ENCODE peak calls at places on chromosomes 7 and 10, in seven cellular contexts. One of them, this sample, is unnamed.

GRCh38 chr7:93515144-93515543 is 59.4 kb downstream of the CALCR start:
- DNase-seq in cardiac fibroblast: peak
- DNase-seq in naive B cell: no peak
- DNase-seq in M059J: peak
- DNase-seq in stimulated activated naive CD8-positive, alpha-beta T cell treated with anti-CD3 and anti-CD28 coated beads, Interleukin-15, Interleukin-2, amounts not matched to agents 100 U/mL and 50 U/mL, for 24 hours: no peak
- DNase-seq in left lobe of liver: no peak
- DNase-seq in GM12864: no peak
- DNase-seq in this sample: no peak

GRCh38 chr10:7480742-7481381 is 70.0 kb upstream of the SFMBT2 start:
- DNase-seq in cardiac fibroblast: no peak
- DNase-seq in naive B cell: peak
- DNase-seq in M059J: no peak
- DNase-seq in stimulated activated naive CD8-positive, alpha-beta T cell treated with anti-CD3 and anti-CD28 coated beads, Interleukin-15, Interleukin-2, amounts not matched to agents 100 U/mL and 50 U/mL, for 24 hours: no peak
- DNase-seq in left lobe of liver: no peak
- DNase-seq in GM12864: no peak
- DNase-seq in this sample: no peak

GRCh38 chr7:42734568-42734967 is 177.3 kb downstream of the C7orf25 start:
- DNase-seq in cardiac fibroblast: peak
- DNase-seq in naive B cell: no peak
- DNase-seq in M059J: peak
- DNase-seq in stimulated activated naive CD8-positive, alpha-beta T cell treated with anti-CD3 and anti-CD28 coated beads, Interleukin-15, Interleukin-2, amounts not matched to agents 100 U/mL and 50 U/mL, for 24 hours: no peak
- DNase-seq in left lobe of liver: no peak
- DNase-seq in GM12864: no peak
- DNase-seq in this sample: no peak

GRCh38 chr7:3732395-3732794 is 431.3 kb downstream of the SDK1 start:
- DNase-seq in cardiac fibroblast: no peak
- DNase-seq in naive B cell: no peak
- DNase-seq in M059J: no peak
- DNase-seq in stimulated activated naive CD8-positive, alpha-beta T cell treated with anti-CD3 and anti-CD28 coated beads, Interleukin-15, Interleukin-2, amounts not matched to agents 100 U/mL and 50 U/mL, for 24 hours: no peak
- DNase-seq in left lobe of liver: no peak
- DNase-seq in GM12864: no peak
- DNase-seq in this sample: no peak

GRCh38 chr7:140212100-140212881 is 35.5 kb upstream of the KDM7A start:
- DNase-seq in cardiac fibroblast: peak
- DNase-seq in naive B cell: no peak
- DNase-seq in M059J: no peak
- DNase-seq in stimulated activated naive CD8-positive, alpha-beta T cell treated with anti-CD3 and anti-CD28 coated beads, Interleukin-15, Interleukin-2, amounts not matched to agents 100 U/mL and 50 U/mL, for 24 hours: no peak
- DNase-seq in left lobe of liver: no peak
- DNase-seq in GM12864: peak
- DNase-seq in this sample: no peak

GRCh38 chr10:119131512-119132240 is 27.8 kb downstream of the DENND10 start:
- DNase-seq in cardiac fibroblast: peak
- DNase-seq in naive B cell: peak
- DNase-seq in M059J: peak
- DNase-seq in stimulated activated naive CD8-positive, alpha-beta T cell treated with anti-CD3 and anti-CD28 coated beads, Interleukin-15, Interleukin-2, amounts not matched to agents 100 U/mL and 50 U/mL, for 24 hours: peak
- DNase-seq in left lobe of liver: no peak
- DNase-seq in GM12864: peak
- DNase-seq in this sample: peak

GRCh38 chr7:28785002-28785995 is 172.8 kb downstream of the TRIL start:
- DNase-seq in cardiac fibroblast: no peak
- DNase-seq in naive B cell: no peak
- DNase-seq in M059J: no peak
- DNase-seq in stimulated activated naive CD8-positive, alpha-beta T cell treated with anti-CD3 and anti-CD28 coated beads, Interleukin-15, Interleukin-2, amounts not matched to agents 100 U/mL and 50 U/mL, for 24 hours: no peak
- DNase-seq in left lobe of liver: no peak
- DNase-seq in GM12864: no peak
- DNase-seq in this sample: no peak

GRCh38 chr10:45379891-45380540 is 6.0 kb downstream of the ALOX5 start:
- DNase-seq in cardiac fibroblast: no peak
- DNase-seq in naive B cell: no peak
- DNase-seq in M059J: no peak
- DNase-seq in stimulated activated naive CD8-positive, alpha-beta T cell treated with anti-CD3 and anti-CD28 coated beads, Interleukin-15, Interleukin-2, amounts not matched to agents 100 U/mL and 50 U/mL, for 24 hours: no peak
- DNase-seq in left lobe of liver: peak
- DNase-seq in GM12864: no peak
- DNase-seq in this sample: no peak

GRCh38 chr10:114825513-114826253 is 4.1 kb downstream of the FHIP2A start:
- DNase-seq in cardiac fibroblast: peak
- DNase-seq in naive B cell: no peak
- DNase-seq in M059J: peak
- DNase-seq in stimulated activated naive CD8-positive, alpha-beta T cell treated with anti-CD3 and anti-CD28 coated beads, Interleukin-15, Interleukin-2, amounts not matched to agents 100 U/mL and 50 U/mL, for 24 hours: no peak
- DNase-seq in left lobe of liver: no peak
- DNase-seq in GM12864: peak
- DNase-seq in this sample: no peak

GRCh38 chr7:83562289-83562688 is 86.7 kb downstream of the SEMA3E start:
- DNase-seq in cardiac fibroblast: no peak
- DNase-seq in naive B cell: no peak
- DNase-seq in M059J: no peak
- DNase-seq in stimulated activated naive CD8-positive, alpha-beta T cell treated with anti-CD3 and anti-CD28 coated beads, Interleukin-15, Interleukin-2, amounts not matched to agents 100 U/mL and 50 U/mL, for 24 hours: no peak
- DNase-seq in left lobe of liver: no peak
- DNase-seq in GM12864: no peak
- DNase-seq in this sample: no peak

GRCh38 chr10:88831709-88832108 is 19.9 kb downstream of the ANKRD22 start:
- DNase-seq in cardiac fibroblast: no peak
- DNase-seq in naive B cell: no peak
- DNase-seq in M059J: no peak
- DNase-seq in stimulated activated naive CD8-positive, alpha-beta T cell treated with anti-CD3 and anti-CD28 coated beads, Interleukin-15, Interleukin-2, amounts not matched to agents 100 U/mL and 50 U/mL, for 24 hours: peak
- DNase-seq in left lobe of liver: no peak
- DNase-seq in GM12864: no peak
- DNase-seq in this sample: no peak

GRCh38 chr7:112515989-112516388 is 35.2 kb downstream of the LSMEM1 start:
- DNase-seq in cardiac fibroblast: no peak
- DNase-seq in naive B cell: no peak
- DNase-seq in M059J: no peak
- DNase-seq in stimulated activated naive CD8-positive, alpha-beta T cell treated with anti-CD3 and anti-CD28 coated beads, Interleukin-15, Interleukin-2, amounts not matched to agents 100 U/mL and 50 U/mL, for 24 hours: no peak
- DNase-seq in left lobe of liver: no peak
- DNase-seq in GM12864: no peak
- DNase-seq in this sample: no peak

GRCh38 chr10:70890917-70891431 is 2.6 kb upstream of the PCBD1 start:
- DNase-seq in cardiac fibroblast: no peak
- DNase-seq in naive B cell: no peak
- DNase-seq in M059J: no peak
- DNase-seq in stimulated activated naive CD8-positive, alpha-beta T cell treated with anti-CD3 and anti-CD28 coated beads, Interleukin-15, Interleukin-2, amounts not matched to agents 100 U/mL and 50 U/mL, for 24 hours: no peak
- DNase-seq in left lobe of liver: peak
- DNase-seq in GM12864: no peak
- DNase-seq in this sample: no peak

GRCh38 chr7:125033506-125033905 is 103.9 kb upstream of the POT1 start:
- DNase-seq in cardiac fibroblast: no peak
- DNase-seq in naive B cell: no peak
- DNase-seq in M059J: no peak
- DNase-seq in stimulated activated naive CD8-positive, alpha-beta T cell treated with anti-CD3 and anti-CD28 coated beads, Interleukin-15, Interleukin-2, amounts not matched to agents 100 U/mL and 50 U/mL, for 24 hours: no peak
- DNase-seq in left lobe of liver: no peak
- DNase-seq in GM12864: no peak
- DNase-seq in this sample: no peak

GRCh38 chr7:65731562-65732035 is 141.3 kb upstream of the VKORC1L1 start:
- DNase-seq in cardiac fibroblast: no peak
- DNase-seq in naive B cell: no peak
- DNase-seq in M059J: no peak
- DNase-seq in stimulated activated naive CD8-positive, alpha-beta T cell treated with anti-CD3 and anti-CD28 coated beads, Interleukin-15, Interleukin-2, amounts not matched to agents 100 U/mL and 50 U/mL, for 24 hours: peak
- DNase-seq in left lobe of liver: no peak
- DNase-seq in GM12864: no peak
- DNase-seq in this sample: peak

GRCh38 chr7:152313217-152313616 is 122.6 kb downstream of the KMT2C start:
- DNase-seq in cardiac fibroblast: no peak
- DNase-seq in naive B cell: no peak
- DNase-seq in M059J: no peak
- DNase-seq in stimulated activated naive CD8-positive, alpha-beta T cell treated with anti-CD3 and anti-CD28 coated beads, Interleukin-15, Interleukin-2, amounts not matched to agents 100 U/mL and 50 U/mL, for 24 hours: no peak
- DNase-seq in left lobe of liver: no peak
- DNase-seq in GM12864: no peak
- DNase-seq in this sample: peak

GRCh38 chr10:44153901-44154670 is 230.8 kb downstream of the CXCL12 start:
- DNase-seq in cardiac fibroblast: no peak
- DNase-seq in naive B cell: no peak
- DNase-seq in M059J: peak
- DNase-seq in stimulated activated naive CD8-positive, alpha-beta T cell treated with anti-CD3 and anti-CD28 coated beads, Interleukin-15, Interleukin-2, amounts not matched to agents 100 U/mL and 50 U/mL, for 24 hours: no peak
- DNase-seq in left lobe of liver: no peak
- DNase-seq in GM12864: no peak
- DNase-seq in this sample: no peak

GRCh38 chr10:34955391-34955790 is 134.8 kb downstream of the CUL2 start:
- DNase-seq in cardiac fibroblast: no peak
- DNase-seq in naive B cell: no peak
- DNase-seq in M059J: peak
- DNase-seq in stimulated activated naive CD8-positive, alpha-beta T cell treated with anti-CD3 and anti-CD28 coated beads, Interleukin-15, Interleukin-2, amounts not matched to agents 100 U/mL and 50 U/mL, for 24 hours: no peak
- DNase-seq in left lobe of liver: no peak
- DNase-seq in GM12864: no peak
- DNase-seq in this sample: no peak

GRCh38 chr7:66344166-66344565 is 139.0 kb downstream of the TPST1 start:
- DNase-seq in cardiac fibroblast: peak
- DNase-seq in naive B cell: no peak
- DNase-seq in M059J: peak
- DNase-seq in stimulated activated naive CD8-positive, alpha-beta T cell treated with anti-CD3 and anti-CD28 coated beads, Interleukin-15, Interleukin-2, amounts not matched to agents 100 U/mL and 50 U/mL, for 24 hours: no peak
- DNase-seq in left lobe of liver: no peak
- DNase-seq in GM12864: no peak
- DNase-seq in this sample: no peak

GRCh38 chr10:94216201-94216600 is 146.5 kb downstream of the NOC3L start:
- DNase-seq in cardiac fibroblast: no peak
- DNase-seq in naive B cell: no peak
- DNase-seq in M059J: no peak
- DNase-seq in stimulated activated naive CD8-positive, alpha-beta T cell treated with anti-CD3 and anti-CD28 coated beads, Interleukin-15, Interleukin-2, amounts not matched to agents 100 U/mL and 50 U/mL, for 24 hours: no peak
- DNase-seq in left lobe of liver: no peak
- DNase-seq in GM12864: no peak
- DNase-seq in this sample: no peak

GRCh38 chr10:98879486-98879885 is 356.2 kb downstream of the HPSE2 start:
- DNase-seq in cardiac fibroblast: no peak
- DNase-seq in naive B cell: no peak
- DNase-seq in M059J: no peak
- DNase-seq in stimulated activated naive CD8-positive, alpha-beta T cell treated with anti-CD3 and anti-CD28 coated beads, Interleukin-15, Interleukin-2, amounts not matched to agents 100 U/mL and 50 U/mL, for 24 hours: no peak
- DNase-seq in left lobe of liver: no peak
- DNase-seq in GM12864: no peak
- DNase-seq in this sample: no peak